ENCODE peak calls at places on chromosomes 12 and 14, in six cellular contexts. One of them, this sample, is unnamed.

GRCh38 chr12:41893491-41893890 is 251.2 kb downstream of the GXYLT1 start:
- DNase-seq in fibroblast of mammary gland: no peak
- DNase-seq in HCEC 1CT: no peak
- DNase-seq in AG10803: no peak
- DNase-seq in GM20000: no peak
- DNase-seq in coronary artery: no peak
- DNase-seq in this sample: no peak

GRCh38 chr12:117762143-117762542 is 206.6 kb downstream of the KSR2 start:
- DNase-seq in GM20000: no peak
- DNase-seq in coronary artery: no peak
- DNase-seq in AG10803: no peak
- DNase-seq in fibroblast of mammary gland: no peak
- DNase-seq in HCEC 1CT: no peak
- DNase-seq in this sample: no peak

GRCh38 chr12:56078931-56079728 is 835 bp upstream of the ERBB3 start:
- DNase-seq in fibroblast of mammary gland: peak
- DNase-seq in GM20000: peak
- DNase-seq in AG10803: peak
- DNase-seq in HCEC 1CT: peak
- DNase-seq in coronary artery: peak
- DNase-seq in this sample: peak

GRCh38 chr12:66662179-66662578 is 16.7 kb downstream of the GRIP1 start:
- DNase-seq in HCEC 1CT: no peak
- DNase-seq in coronary artery: no peak
- DNase-seq in GM20000: no peak
- DNase-seq in AG10803: no peak
- DNase-seq in fibroblast of mammary gland: no peak
- DNase-seq in this sample: peak

GRCh38 chr12:105342464-105342863 is 12.0 kb downstream of the C12orf75 start:
- DNase-seq in GM20000: no peak
- DNase-seq in HCEC 1CT: no peak
- DNase-seq in coronary artery: no peak
- DNase-seq in AG10803: no peak
- DNase-seq in fibroblast of mammary gland: no peak
- DNase-seq in this sample: no peak

GRCh38 chr14:104732355-104732804 is 8.4 kb downstream of the ADSS1 start:
- DNase-seq in AG10803: no peak
- DNase-seq in HCEC 1CT: no peak
- DNase-seq in GM20000: no peak
- DNase-seq in fibroblast of mammary gland: no peak
- DNase-seq in coronary artery: peak
- DNase-seq in this sample: no peak

GRCh38 chr12:13223176-13223806 is 26.8 kb downstream of the EMP1 start:
- DNase-seq in GM20000: no peak
- DNase-seq in HCEC 1CT: peak
- DNase-seq in coronary artery: no peak
- DNase-seq in fibroblast of mammary gland: peak
- DNase-seq in AG10803: peak
- DNase-seq in this sample: no peak

GRCh38 chr14:44846232-44846824 is 115.4 kb downstream of the KLHL28 start:
- DNase-seq in HCEC 1CT: peak
- DNase-seq in GM20000: peak
- DNase-seq in coronary artery: no peak
- DNase-seq in fibroblast of mammary gland: peak
- DNase-seq in AG10803: peak
- DNase-seq in this sample: peak

GRCh38 chr12:120630139-120630895 is 10.1 kb upstream of the CABP1 start:
- DNase-seq in GM20000: no peak
- DNase-seq in AG10803: no peak
- DNase-seq in coronary artery: no peak
- DNase-seq in fibroblast of mammary gland: no peak
- DNase-seq in HCEC 1CT: no peak
- DNase-seq in this sample: no peak

GRCh38 chr14:100589760-100590469 is 2.7 kb upstream of the BEGAIN start:
- DNase-seq in GM20000: no peak
- DNase-seq in fibroblast of mammary gland: no peak
- DNase-seq in coronary artery: no peak
- DNase-seq in HCEC 1CT: no peak
- DNase-seq in AG10803: no peak
- DNase-seq in this sample: no peak

GRCh38 chr12:108635201-108635996 is 1.7 kb upstream of the SELPLG start:
- DNase-seq in fibroblast of mammary gland: no peak
- DNase-seq in GM20000: peak
- DNase-seq in AG10803: peak
- DNase-seq in HCEC 1CT: no peak
- DNase-seq in coronary artery: no peak
- DNase-seq in this sample: peak

GRCh38 chr12:126907900-126908764 is 1358.8 kb upstream of the TMEM132C start:
- DNase-seq in HCEC 1CT: no peak
- DNase-seq in AG10803: no peak
- DNase-seq in coronary artery: no peak
- DNase-seq in GM20000: no peak
- DNase-seq in fibroblast of mammary gland: no peak
- DNase-seq in this sample: no peak

GRCh38 chr14:50551877-50552276 is 8.1 kb upstream of the ATL1 start:
- DNase-seq in GM20000: no peak
- DNase-seq in AG10803: no peak
- DNase-seq in coronary artery: no peak
- DNase-seq in HCEC 1CT: no peak
- DNase-seq in fibroblast of mammary gland: no peak
- DNase-seq in this sample: no peak

GRCh38 chr12:91043408-91043807 is 14.4 kb downstream of the KERA start:
- DNase-seq in HCEC 1CT: no peak
- DNase-seq in coronary artery: no peak
- DNase-seq in fibroblast of mammary gland: no peak
- DNase-seq in AG10803: no peak
- DNase-seq in GM20000: no peak
- DNase-seq in this sample: no peak

GRCh38 chr12:124828264-124829007 is 35.2 kb downstream of the SCARB1 start:
- DNase-seq in fibroblast of mammary gland: no peak
- DNase-seq in GM20000: no peak
- DNase-seq in HCEC 1CT: peak
- DNase-seq in AG10803: peak
- DNase-seq in coronary artery: no peak
- DNase-seq in this sample: no peak

GRCh38 chr14:92951912-92952471 is 29.0 kb downstream of the CHGA start:
- DNase-seq in AG10803: peak
- DNase-seq in coronary artery: peak
- DNase-seq in fibroblast of mammary gland: peak
- DNase-seq in GM20000: peak
- DNase-seq in HCEC 1CT: peak
- DNase-seq in this sample: peak

GRCh38 chr14:22865424-22866215 is 5.9 kb upstream of the LRP10 start:
- DNase-seq in AG10803: no peak
- DNase-seq in fibroblast of mammary gland: no peak
- DNase-seq in HCEC 1CT: no peak
- DNase-seq in GM20000: no peak
- DNase-seq in coronary artery: no peak
- DNase-seq in this sample: no peak

GRCh38 chr14:104973215-104974145 is 4.7 kb downstream of the AHNAK2 start:
- DNase-seq in fibroblast of mammary gland: peak
- DNase-seq in AG10803: peak
- DNase-seq in coronary artery: peak
- DNase-seq in GM20000: no peak
- DNase-seq in HCEC 1CT: peak
- DNase-seq in this sample: no peak

GRCh38 chr14:52873694-52874093 is 77.2 kb downstream of the FERMT2 start:
- DNase-seq in GM20000: no peak
- DNase-seq in HCEC 1CT: peak
- DNase-seq in coronary artery: no peak
- DNase-seq in AG10803: peak
- DNase-seq in fibroblast of mammary gland: peak
- DNase-seq in this sample: no peak

GRCh38 chr14:27528328-27528727 is 930.5 kb upstream of the NOVA1 start:
- DNase-seq in HCEC 1CT: peak
- DNase-seq in GM20000: no peak
- DNase-seq in AG10803: peak
- DNase-seq in fibroblast of mammary gland: peak
- DNase-seq in coronary artery: no peak
- DNase-seq in this sample: no peak

GRCh38 chr12:13084898-13085640 is 18.4 kb downstream of the GSG1 start:
- DNase-seq in HCEC 1CT: no peak
- DNase-seq in AG10803: no peak
- DNase-seq in fibroblast of mammary gland: no peak
- DNase-seq in GM20000: no peak
- DNase-seq in coronary artery: no peak
- DNase-seq in this sample: no peak

GRCh38 chr12:104171785-104172563 is 34.0 kb upstream of the NFYB start:
- DNase-seq in HCEC 1CT: no peak
- DNase-seq in fibroblast of mammary gland: no peak
- DNase-seq in AG10803: no peak
- DNase-seq in GM20000: no peak
- DNase-seq in coronary artery: no peak
- DNase-seq in this sample: no peak

GRCh38 chr12:25972783-25973182 is 14.3 kb downstream of the RASSF8 start:
- DNase-seq in coronary artery: no peak
- DNase-seq in GM20000: no peak
- DNase-seq in AG10803: peak
- DNase-seq in fibroblast of mammary gland: peak
- DNase-seq in HCEC 1CT: peak
- DNase-seq in this sample: no peak

GRCh38 chr12:50112456-50113218 is 601 bp downstream of the COX14 start:
- DNase-seq in fibroblast of mammary gland: peak
- DNase-seq in HCEC 1CT: peak
- DNase-seq in AG10803: no peak
- DNase-seq in coronary artery: no peak
- DNase-seq in GM20000: no peak
- DNase-seq in this sample: peak

GRCh38 chr12:11513288-11513687 is 117.9 kb upstream of the PRB2 start:
- DNase-seq in HCEC 1CT: peak
- DNase-seq in coronary artery: no peak
- DNase-seq in fibroblast of mammary gland: peak
- DNase-seq in GM20000: no peak
- DNase-seq in AG10803: no peak
- DNase-seq in this sample: no peak

GRCh38 chr14:77406086-77406485 is 17.2 kb downstream of the NOXRED1 start:
- DNase-seq in AG10803: no peak
- DNase-seq in fibroblast of mammary gland: no peak
- DNase-seq in HCEC 1CT: no peak
- DNase-seq in GM20000: no peak
- DNase-seq in coronary artery: no peak
- DNase-seq in this sample: no peak

GRCh38 chr14:24441904-24442239 is 704 bp downstream of the SDR39U1 start:
- DNase-seq in coronary artery: no peak
- DNase-seq in HCEC 1CT: peak
- DNase-seq in fibroblast of mammary gland: peak
- DNase-seq in GM20000: no peak
- DNase-seq in AG10803: no peak
- DNase-seq in this sample: peak

GRCh38 chr14:102888748-102889147 is 33.7 kb upstream of the AMN start:
- DNase-seq in HCEC 1CT: no peak
- DNase-seq in coronary artery: no peak
- DNase-seq in GM20000: no peak
- DNase-seq in AG10803: no peak
- DNase-seq in fibroblast of mammary gland: no peak
- DNase-seq in this sample: no peak

GRCh38 chr12:48021485-48022179 is 17.4 kb upstream of the COL2A1 start:
- DNase-seq in AG10803: no peak
- DNase-seq in GM20000: no peak
- DNase-seq in fibroblast of mammary gland: no peak
- DNase-seq in HCEC 1CT: no peak
- DNase-seq in coronary artery: no peak
- DNase-seq in this sample: no peak

GRCh38 chr12:107126688-107127481 is 33.5 kb upstream of the CRY1 start:
- DNase-seq in coronary artery: no peak
- DNase-seq in GM20000: no peak
- DNase-seq in HCEC 1CT: no peak
- DNase-seq in AG10803: peak
- DNase-seq in fibroblast of mammary gland: peak
- DNase-seq in this sample: no peak